ENCODE peak calls at places on chromosomes 13 and 19, in four cellular contexts. One of them, this sample, is unnamed.

GRCh38 chr19:22523940-22524339 is 101.8 kb upstream of the ZNF98 start:
- DNase-seq in GM04503: no peak
- DNase-seq in activated naive CD8-positive, alpha-beta T cell treated with anti-CD3 and anti-CD28 coated beads, Interleukin-2, amount 50 U/mL, for 24 hours: no peak
- DNase-seq in mucosa of gallbladder: no peak
- DNase-seq in this sample: no peak

GRCh38 chr19:10151521-10151920 is 31.8 kb upstream of the EIF3G start:
- DNase-seq in GM04503: no peak
- DNase-seq in activated naive CD8-positive, alpha-beta T cell treated with anti-CD3 and anti-CD28 coated beads, Interleukin-2, amount 50 U/mL, for 24 hours: no peak
- DNase-seq in mucosa of gallbladder: no peak
- DNase-seq in this sample: no peak

GRCh38 chr19:12521996-12522395 is 29.3 kb downstream of the ZNF564 start:
- DNase-seq in GM04503: no peak
- DNase-seq in activated naive CD8-positive, alpha-beta T cell treated with anti-CD3 and anti-CD28 coated beads, Interleukin-2, amount 50 U/mL, for 24 hours: no peak
- DNase-seq in mucosa of gallbladder: no peak
- DNase-seq in this sample: peak

GRCh38 chr13:38309397-38309796 is 40.3 kb upstream of the UFM1 start:
- DNase-seq in GM04503: no peak
- DNase-seq in activated naive CD8-positive, alpha-beta T cell treated with anti-CD3 and anti-CD28 coated beads, Interleukin-2, amount 50 U/mL, for 24 hours: no peak
- DNase-seq in mucosa of gallbladder: no peak
- DNase-seq in this sample: no peak

GRCh38 chr13:45167611-45168554 is 33.0 kb downstream of the KCTD4 start:
- DNase-seq in GM04503: no peak
- DNase-seq in activated naive CD8-positive, alpha-beta T cell treated with anti-CD3 and anti-CD28 coated beads, Interleukin-2, amount 50 U/mL, for 24 hours: no peak
- DNase-seq in mucosa of gallbladder: peak
- DNase-seq in this sample: no peak

GRCh38 chr13:98556968-98557591 is 19.8 kb downstream of the STK24 start:
- DNase-seq in GM04503: no peak
- DNase-seq in activated naive CD8-positive, alpha-beta T cell treated with anti-CD3 and anti-CD28 coated beads, Interleukin-2, amount 50 U/mL, for 24 hours: no peak
- DNase-seq in mucosa of gallbladder: peak
- DNase-seq in this sample: no peak

GRCh38 chr13:80361883-80362327 is 21.0 kb upstream of the SPRY2 start:
- DNase-seq in GM04503: no peak
- DNase-seq in activated naive CD8-positive, alpha-beta T cell treated with anti-CD3 and anti-CD28 coated beads, Interleukin-2, amount 50 U/mL, for 24 hours: no peak
- DNase-seq in mucosa of gallbladder: no peak
- DNase-seq in this sample: no peak

GRCh38 chr13:61880576-61881283 is 465.1 kb upstream of the PCDH20 start:
- DNase-seq in GM04503: no peak
- DNase-seq in activated naive CD8-positive, alpha-beta T cell treated with anti-CD3 and anti-CD28 coated beads, Interleukin-2, amount 50 U/mL, for 24 hours: no peak
- DNase-seq in mucosa of gallbladder: no peak
- DNase-seq in this sample: peak

GRCh38 chr19:8194528-8195275 is 14.5 kb upstream of the CERS4 start:
- DNase-seq in GM04503: no peak
- DNase-seq in activated naive CD8-positive, alpha-beta T cell treated with anti-CD3 and anti-CD28 coated beads, Interleukin-2, amount 50 U/mL, for 24 hours: peak
- DNase-seq in mucosa of gallbladder: peak
- DNase-seq in this sample: peak

GRCh38 chr13:86082116-86082515 is 282.9 kb upstream of the SLITRK6 start:
- DNase-seq in GM04503: no peak
- DNase-seq in activated naive CD8-positive, alpha-beta T cell treated with anti-CD3 and anti-CD28 coated beads, Interleukin-2, amount 50 U/mL, for 24 hours: no peak
- DNase-seq in mucosa of gallbladder: no peak
- DNase-seq in this sample: no peak

GRCh38 chr13:94362411-94362909 is 117.0 kb downstream of the DCT start:
- DNase-seq in GM04503: peak
- DNase-seq in activated naive CD8-positive, alpha-beta T cell treated with anti-CD3 and anti-CD28 coated beads, Interleukin-2, amount 50 U/mL, for 24 hours: peak
- DNase-seq in mucosa of gallbladder: peak
- DNase-seq in this sample: peak

GRCh38 chr13:41418027-41418426 is 39.3 kb upstream of the RGCC start:
- DNase-seq in GM04503: peak
- DNase-seq in activated naive CD8-positive, alpha-beta T cell treated with anti-CD3 and anti-CD28 coated beads, Interleukin-2, amount 50 U/mL, for 24 hours: no peak
- DNase-seq in mucosa of gallbladder: no peak
- DNase-seq in this sample: no peak

GRCh38 chr19:3124630-3125029 is 11.2 kb upstream of the GNA15 start:
- DNase-seq in GM04503: no peak
- DNase-seq in activated naive CD8-positive, alpha-beta T cell treated with anti-CD3 and anti-CD28 coated beads, Interleukin-2, amount 50 U/mL, for 24 hours: no peak
- DNase-seq in mucosa of gallbladder: no peak
- DNase-seq in this sample: no peak

GRCh38 chr19:1956868-1957492 is 16.0 kb downstream of the CSNK1G2 start:
- DNase-seq in GM04503: no peak
- DNase-seq in activated naive CD8-positive, alpha-beta T cell treated with anti-CD3 and anti-CD28 coated beads, Interleukin-2, amount 50 U/mL, for 24 hours: no peak
- DNase-seq in mucosa of gallbladder: no peak
- DNase-seq in this sample: no peak

GRCh38 chr13:113205428-113205931 is 3.0 kb downstream of the PCID2 start:
- DNase-seq in GM04503: no peak
- DNase-seq in activated naive CD8-positive, alpha-beta T cell treated with anti-CD3 and anti-CD28 coated beads, Interleukin-2, amount 50 U/mL, for 24 hours: no peak
- DNase-seq in mucosa of gallbladder: no peak
- DNase-seq in this sample: no peak

GRCh38 chr13:113001251-113002140 is 32.5 kb downstream of the MCF2L start:
- DNase-seq in GM04503: no peak
- DNase-seq in activated naive CD8-positive, alpha-beta T cell treated with anti-CD3 and anti-CD28 coated beads, Interleukin-2, amount 50 U/mL, for 24 hours: no peak
- DNase-seq in mucosa of gallbladder: peak
- DNase-seq in this sample: no peak

GRCh38 chr13:26784704-26785639 is 24.4 kb upstream of the GPR12 start:
- DNase-seq in GM04503: no peak
- DNase-seq in activated naive CD8-positive, alpha-beta T cell treated with anti-CD3 and anti-CD28 coated beads, Interleukin-2, amount 50 U/mL, for 24 hours: peak
- DNase-seq in mucosa of gallbladder: no peak
- DNase-seq in this sample: peak

GRCh38 chr13:42957881-42958280 is 34.2 kb downstream of the EPSTI1 start:
- DNase-seq in GM04503: no peak
- DNase-seq in activated naive CD8-positive, alpha-beta T cell treated with anti-CD3 and anti-CD28 coated beads, Interleukin-2, amount 50 U/mL, for 24 hours: no peak
- DNase-seq in mucosa of gallbladder: no peak
- DNase-seq in this sample: no peak

GRCh38 chr13:111666377-111666776 is 345.9 kb downstream of the TEX29 start:
- DNase-seq in GM04503: no peak
- DNase-seq in activated naive CD8-positive, alpha-beta T cell treated with anti-CD3 and anti-CD28 coated beads, Interleukin-2, amount 50 U/mL, for 24 hours: no peak
- DNase-seq in mucosa of gallbladder: no peak
- DNase-seq in this sample: no peak

GRCh38 chr13:110834572-110834971 is 80.3 kb downstream of the ANKRD10 start:
- DNase-seq in GM04503: no peak
- DNase-seq in activated naive CD8-positive, alpha-beta T cell treated with anti-CD3 and anti-CD28 coated beads, Interleukin-2, amount 50 U/mL, for 24 hours: no peak
- DNase-seq in mucosa of gallbladder: no peak
- DNase-seq in this sample: no peak

GRCh38 chr19:18086590-18087138 is at the start of gene IL12RB1:
- DNase-seq in GM04503: no peak
- DNase-seq in activated naive CD8-positive, alpha-beta T cell treated with anti-CD3 and anti-CD28 coated beads, Interleukin-2, amount 50 U/mL, for 24 hours: peak
- DNase-seq in mucosa of gallbladder: no peak
- DNase-seq in this sample: peak

GRCh38 chr13:57633141-57633949 is 1.8 kb downstream of the PCDH17 start:
- DNase-seq in GM04503: no peak
- DNase-seq in activated naive CD8-positive, alpha-beta T cell treated with anti-CD3 and anti-CD28 coated beads, Interleukin-2, amount 50 U/mL, for 24 hours: no peak
- DNase-seq in mucosa of gallbladder: peak
- DNase-seq in this sample: no peak

This sample was measured in activated naive CD4-positive, alpha-beta T cell treated with anti-CD3 and anti-CD28 coated beads for 36 hours.